ENCODE peak calls at places on chromosomes 12 and 14, in nine cellular contexts. D, E, L, T, X, C, I, Z and H are unnamed samples.

GRCh38 chr14:67557656-67558055 is 24.6 kb downstream of the PLEKHH1 start:
- DNase-seq in Z (no peak), X (no peak), L (no peak), C (no peak), E (no peak), I (no peak), T (no peak), D (no peak), H (no peak)

GRCh38 chr12:6158263-6158662 is 33.8 kb upstream of the VWF start:
- DNase-seq in L (no peak), T (no peak), D (no peak), E (no peak), C (no peak), X (no peak), I (no peak), Z (no peak), H (no peak)

GRCh38 chr14:101116065-101116464 is 212.5 kb upstream of the RTL1 start:
- DNase-seq in L (no peak), C (no peak), D (no peak), X (no peak), T (no peak), Z (no peak), E (no peak), I (peak), H (no peak)

GRCh38 chr14:68695326-68695768 is 97.5 kb downstream of the ZFP36L1 start:
- DNase-seq in C (peak), Z (no peak), D (no peak), E (peak), I (no peak), L (no peak), X (peak), T (peak), H (peak)

GRCh38 chr12:113552760-113553159 is 81.1 kb upstream of the LHX5 start:
- DNase-seq in E (no peak), L (no peak), Z (no peak), T (no peak), I (no peak), D (no peak), X (no peak), C (no peak), H (no peak)

GRCh38 chr14:103709814-103710213 is 5.4 kb downstream of the XRCC3 start:
- DNase-seq in X (no peak), C (no peak), I (no peak), D (no peak), T (no peak), L (no peak), Z (no peak), E (no peak), H (no peak)

GRCh38 chr12:43102506-43103269 is 449.3 kb downstream of the ADAMTS20 start:
- DNase-seq in L (no peak), E (no peak), I (no peak), C (no peak), T (no peak), D (no peak), Z (no peak), X (no peak), H (no peak)

GRCh38 chr12:103755425-103755824 is 85.6 kb downstream of the NT5DC3 start:
- DNase-seq in L (no peak), I (no peak), X (no peak), E (no peak), D (no peak), T (no peak), Z (no peak), C (no peak), H (no peak)

GRCh38 chr12:82507656-82508055 is 149.3 kb downstream of the METTL25 start:
- DNase-seq in I (no peak), T (no peak), X (no peak), D (no peak), C (no peak), L (no peak), Z (no peak), E (no peak), H (no peak)

GRCh38 chr12:13536219-13536910 is 339.8 kb downstream of the EMP1 start:
- DNase-seq in L (no peak), T (no peak), D (no peak), X (no peak), C (no peak), I (no peak), E (no peak), Z (no peak), H (no peak)

GRCh38 chr14:51251486-51251885 is 11.4 kb downstream of the TMX1 start:
- DNase-seq in L (no peak), Z (no peak), E (no peak), X (no peak), T (peak), I (no peak), D (no peak), C (no peak), H (no peak)

GRCh38 chr12:52258335-52258901 is 16.0 kb upstream of the KRT86 start:
- DNase-seq in C (no peak), L (peak), E (no peak), X (peak), D (no peak), I (peak), Z (no peak), T (no peak), H (no peak)

GRCh38 chr14:77603654-77604270 is 12.7 kb downstream of the SPTLC2 start:
- DNase-seq in D (peak), X (no peak), I (no peak), E (no peak), Z (no peak), L (no peak), C (no peak), T (no peak), H (no peak)

GRCh38 chr14:70906785-70907171 is 481 bp upstream of the PCNX1 start:
- DNase-seq in X (no peak), C (no peak), I (no peak), D (no peak), E (no peak), Z (no peak), L (no peak), T (peak), H (no peak)

GRCh38 chr14:51849095-51849494 is 11.3 kb upstream of the GNG2 start:
- DNase-seq in L (no peak), E (peak), D (no peak), X (no peak), C (no peak), Z (no peak), T (no peak), I (no peak), H (peak)

GRCh38 chr12:13124661-13125505 is 21.4 kb upstream of the GSG1 start:
- DNase-seq in T (peak), C (peak), X (no peak), E (peak), I (peak), D (no peak), Z (no peak), L (no peak), H (no peak)

GRCh38 chr12:20006856-20007255 is 361.5 kb upstream of the PDE3A start:
- DNase-seq in L (no peak), I (no peak), T (no peak), C (no peak), Z (no peak), X (no peak), E (no peak), D (no peak), H (no peak)

GRCh38 chr12:129559756-129560155 is 344.1 kb downstream of the TMEM132D start:
- DNase-seq in X (no peak), E (no peak), L (no peak), I (no peak), D (no peak), T (no peak), Z (no peak), C (no peak), H (no peak)

GRCh38 chr14:74611672-74612345 is at the start of gene LTBP2:
- DNase-seq in E (peak), X (peak), I (peak), C (no peak), Z (peak), D (no peak), T (peak), L (peak), H (no peak)

GRCh38 chr14:21924479-21924878 is 250.9 kb upstream of the OR4E1 start:
- DNase-seq in D (no peak), L (no peak), I (peak), T (no peak), C (no peak), E (no peak), X (no peak), Z (peak), H (peak)

GRCh38 chr14:101623685-101624444 is 62.6 kb downstream of the DIO3 start:
- DNase-seq in E (no peak), T (no peak), C (no peak), I (peak), Z (no peak), X (peak), D (no peak), L (no peak), H (no peak)

GRCh38 chr12:64258576-64258975 is 36.5 kb upstream of the KICS2 start:
- DNase-seq in T (no peak), X (no peak), I (peak), E (peak), L (no peak), D (no peak), C (no peak), Z (no peak), H (no peak)

GRCh38 chr12:14665354-14666348 is 30.7 kb downstream of the GUCY2C start:
- DNase-seq in C (no peak), X (no peak), L (no peak), T (no peak), I (peak), Z (no peak), D (no peak), E (no peak), H (no peak)

GRCh38 chr12:22443379-22444316 is 100.7 kb downstream of the C2CD5 start:
- DNase-seq in X (no peak), C (peak), Z (peak), L (peak), E (peak), T (peak), I (peak), D (peak), H (peak)

GRCh38 chr12:105253882-105254513 is 18.0 kb upstream of the APPL2 start:
- DNase-seq in L (no peak), C (peak), D (no peak), X (peak), E (peak), I (no peak), T (peak), Z (no peak), H (no peak)

GRCh38 chr14:61615743-61616523 is 79.4 kb upstream of the HIF1A start:
- DNase-seq in L (no peak), C (no peak), I (no peak), D (no peak), T (no peak), E (no peak), Z (no peak), X (no peak), H (no peak)

GRCh38 chr14:85701116-85701515 is 171.2 kb downstream of the FLRT2 start:
- DNase-seq in X (no peak), E (no peak), L (no peak), Z (no peak), I (no peak), D (no peak), C (no peak), T (no peak), H (peak)

GRCh38 chr12:108696111-108696995 is 35.0 kb downstream of the CORO1C start:
- DNase-seq in C (peak), X (peak), E (peak), D (no peak), Z (no peak), T (peak), L (no peak), I (no peak), H (no peak)

GRCh38 chr12:95200128-95200973 is 16.9 kb downstream of the FGD6 start:
- DNase-seq in T (peak), D (no peak), E (no peak), X (no peak), I (no peak), L (no peak), Z (no peak), C (no peak), H (no peak)

GRCh38 chr14:102182190-102182589 is 42.5 kb downstream of the WDR20 start:
- DNase-seq in C (peak), D (no peak), E (peak), X (no peak), T (peak), L (no peak), I (no peak), Z (no peak), H (no peak)

GRCh38 chr12:47190271-47190750 is 110.6 kb upstream of the AMIGO2 start:
- DNase-seq in E (peak), I (no peak), D (no peak), L (no peak), Z (no peak), C (peak), X (no peak), T (peak), H (no peak)

GRCh38 chr12:66196806-66197205 is 7.8 kb downstream of the IRAK3 start:
- DNase-seq in X (no peak), L (no peak), C (no peak), Z (no peak), D (no peak), T (peak), E (no peak), I (no peak), H (no peak)

GRCh38 chr12:52602552-52602951 is 1.3 kb upstream of the KRT72 start:
- DNase-seq in I (no peak), C (no peak), E (no peak), D (no peak), X (no peak), T (no peak), Z (no peak), L (no peak), H (no peak)

GRCh38 chr12:6089041-6089823 is 35.2 kb downstream of the VWF start:
- DNase-seq in T (peak), E (peak), C (no peak), L (no peak), Z (no peak), D (no peak), I (peak), X (no peak), H (no peak)

GRCh38 chr14:101907619-101908018 is 56.8 kb upstream of the DYNC1H1 start:
- DNase-seq in E (no peak), X (no peak), I (no peak), C (no peak), Z (no peak), T (no peak), D (no peak), L (no peak), H (no peak)

GRCh38 chr12:80641936-80642335 is 65.5 kb upstream of the MYF6 start:
- DNase-seq in C (no peak), D (no peak), L (no peak), I (no peak), T (no peak), X (no peak), E (no peak), Z (no peak), H (no peak)

GRCh38 chr12:63064080-63064479 is 86.9 kb downstream of the AVPR1A start:
- DNase-seq in X (no peak), T (peak), E (peak), L (no peak), Z (no peak), C (peak), I (no peak), D (no peak), H (no peak)

GRCh38 chr12:92574046-92574783 is 128.6 kb upstream of the PLEKHG7 start:
- DNase-seq in I (peak), T (peak), C (peak), X (no peak), E (peak), L (peak), D (no peak), Z (no peak), H (no peak)

GRCh38 chr12:117329756-117330155 is 31.7 kb downstream of the NOS1 start:
- DNase-seq in L (no peak), D (no peak), Z (no peak), C (no peak), I (no peak), X (no peak), E (no peak), T (no peak), H (no peak)

GRCh38 chr12:117328556-117329100 is 32.8 kb downstream of the NOS1 start:
- DNase-seq in Z (no peak), L (no peak), I (no peak), X (no peak), D (no peak), E (no peak), T (peak), C (no peak), H (no peak)

GRCh38 chr12:117331691-117332090 is 29.7 kb downstream of the NOS1 start:
- DNase-seq in L (no peak), X (no peak), E (no peak), D (no peak), T (peak), I (no peak), C (no peak), Z (no peak), H (no peak)

GRCh38 chr12:117333331-117334000 is 28.0 kb downstream of the NOS1 start:
- DNase-seq in C (no peak), X (no peak), E (no peak), T (no peak), I (no peak), D (no peak), L (no peak), Z (no peak), H (no peak)

DNA sequence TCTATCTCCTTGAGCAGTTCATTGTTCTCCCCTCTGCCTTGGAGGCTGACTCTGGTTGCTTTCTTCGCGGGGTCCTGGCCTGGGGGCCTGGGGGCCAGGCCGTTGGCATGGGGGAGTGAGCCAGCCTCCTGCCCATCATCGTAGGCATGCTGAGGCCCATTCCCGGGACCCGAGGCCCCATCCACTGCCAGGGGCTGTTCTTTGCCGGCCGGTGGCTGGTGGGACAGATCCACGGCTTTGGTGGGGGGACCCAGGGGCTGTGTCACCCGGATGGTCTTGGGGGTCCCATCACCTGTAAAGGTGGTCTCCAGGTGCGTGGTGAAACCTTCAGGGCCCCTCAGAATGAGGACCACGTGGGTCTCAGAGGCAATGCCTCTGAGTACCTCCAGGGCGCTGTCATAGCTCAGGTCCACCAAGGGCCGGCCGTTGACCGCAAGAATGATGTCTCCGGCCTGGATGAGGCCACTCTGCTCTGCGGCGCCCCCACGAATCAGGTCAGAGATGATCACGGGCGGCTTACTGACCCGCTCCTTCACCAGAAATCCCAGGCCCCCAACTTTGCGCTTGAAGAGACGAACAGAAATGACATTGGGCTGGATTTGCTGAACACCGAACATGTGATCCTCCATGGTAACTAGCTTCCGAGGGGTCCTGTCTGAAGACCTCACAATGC is 30.8 kb downstream of the NOS1 start:
- DNase-seq in I (peak), T (no peak), D (no peak), X (no peak), L (no peak), E (no peak), C (no peak), Z (no peak), H (no peak)
- TF ChIP-seq CTCF in I (peak), T (no peak), D (no peak), X (no peak), L (no peak), E (no peak), C (no peak), Z (no peak), H (no peak)

GRCh38 chr14:100106260-100106659 is 41.0 kb downstream of the EVL start:
- DNase-seq in C (no peak), L (no peak), Z (no peak), I (no peak), E (no peak), X (peak), D (no peak), T (no peak), H (no peak)

GRCh38 chr14:100105357-100106169 is 40.3 kb downstream of the EVL start:
- DNase-seq in C (no peak), E (no peak), T (no peak), Z (peak), L (no peak), I (no peak), D (no peak), X (peak), H (no peak)

GRCh38 chr14:100104006-100104352 is 38.8 kb downstream of the EVL start:
- DNase-seq in D (no peak), X (no peak), I (no peak), C (no peak), T (no peak), E (no peak), Z (no peak), L (no peak), H (no peak)

GRCh38 chr14:100103261-100104005 is 38.2 kb downstream of the EVL start:
- DNase-seq in L (no peak), D (no peak), X (peak), Z (no peak), I (no peak), T (no peak), C (no peak), E (peak), H (no peak)

GRCh38 chr14:100104523-100105300 is 39.5 kb downstream of the EVL start:
- DNase-seq in C (peak), Z (no peak), L (no peak), X (peak), T (peak), D (no peak), I (peak), E (peak), H (no peak)
- TF ChIP-seq CTCF in C (peak), Z (peak), L (no peak), X (no peak), T (no peak), D (no peak), I (peak), E (no peak), H (no peak)

GRCh38 chr12:31215521-31216232 is 110.3 kb downstream of the SINHCAF start:
- DNase-seq in T (peak), E (no peak), L (no peak), X (no peak), I (no peak), C (no peak), Z (no peak), D (no peak), H (no peak)
- TF ChIP-seq CTCF in T (no peak), E (no peak), L (no peak), X (no peak), I (peak), C (no peak), Z (no peak), D (no peak), H (no peak)

GRCh38 chr14:24273422-24273998 is 2.1 kb upstream of the RABGGTA start:
- DNase-seq in D (no peak), Z (no peak), X (no peak), C (no peak), T (peak), L (no peak), E (no peak), I (peak), H (no peak)
- TF ChIP-seq CTCF in D (no peak), Z (no peak), X (peak), C (peak), T (no peak), L (no peak), E (no peak), I (peak), H (no peak)

DNA sequence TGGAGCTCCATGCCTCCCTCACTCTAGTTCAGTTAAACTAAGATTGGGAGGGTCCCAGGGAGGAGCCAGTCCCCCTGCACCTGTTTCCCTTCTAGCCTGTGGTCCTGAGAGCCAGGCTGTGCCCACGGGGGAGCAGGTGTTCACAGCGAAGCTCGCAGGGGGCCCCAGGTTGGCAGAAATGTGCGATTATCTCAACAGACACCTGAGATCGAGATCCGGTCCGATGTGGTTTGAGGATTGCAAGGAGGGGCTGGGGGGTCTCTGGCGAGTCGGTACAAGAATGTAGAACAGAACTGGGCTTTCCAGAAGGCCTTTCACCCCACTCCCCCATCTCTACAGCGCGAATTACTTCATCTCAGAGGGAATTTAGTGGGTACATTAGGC is 1539.8 kb upstream of the TMEM132C start:
- DNase-seq in L (no peak), E (no peak), C (no peak), D (no peak), I (no peak), X (no peak), T (no peak), Z (no peak), H (no peak)
- TF ChIP-seq CTCF in L (no peak), E (no peak), C (no peak), D (no peak), I (no peak), X (no peak), T (no peak), Z (no peak), H (no peak)

GRCh38 chr12:70854871-70855578 is 65.5 kb downstream of the PTPRR start:
- DNase-seq in E (no peak), I (no peak), X (no peak), Z (no peak), D (no peak), T (no peak), L (no peak), C (no peak), H (no peak)
- TF ChIP-seq CTCF in E (no peak), I (no peak), X (no peak), Z (no peak), D (no peak), T (no peak), L (no peak), C (no peak), H (no peak)

GRCh38 chr14:73058224-73058922 is at the start of gene RBM25:
- DNase-seq in D (peak), X (peak), L (peak), I (peak), E (peak), C (peak), Z (peak), T (peak), H (peak)
- TF ChIP-seq CTCF in D (no peak), X (peak), L (no peak), I (peak), E (no peak), C (no peak), Z (no peak), T (no peak), H (no peak)